ENCODE peak calls at places on chromosome 16, in ten cellular contexts. One of them, this sample, is unnamed.

GRCh38 chr16:57148481-57148880 is 37.4 kb downstream of the PSME3IP1 start:
- DNase-seq in cardiac muscle cell: no peak
- DNase-seq in heart left ventricle: no peak
- DNase-seq in IMR-90: no peak
- DNase-seq in HL-60: no peak
- DNase-seq in colonic mucosa: no peak
- DNase-seq in left lung: peak; percentile 10
- DNase-seq in AG04450: no peak
- DNase-seq in heart right ventricle: no peak
- DNase-seq in PC-3: no peak
- DNase-seq in this sample: no peak

GRCh38 chr16:69553332-69553731 is 12.4 kb upstream of the NFAT5 start:
- DNase-seq in left lung: no peak
- DNase-seq in heart left ventricle: no peak
- DNase-seq in PC-3: no peak
- DNase-seq in IMR-90: no peak
- DNase-seq in colonic mucosa: no peak
- DNase-seq in cardiac muscle cell: no peak
- DNase-seq in HL-60: peak; percentile 9
- DNase-seq in AG04450: no peak
- DNase-seq in heart right ventricle: no peak
- DNase-seq in this sample: no peak

GRCh38 chr16:67841198-67841815 is 813 bp upstream of the THAP11 start:
- DNase-seq in heart left ventricle: no peak
- DNase-seq in colonic mucosa: no peak
- DNase-seq in heart right ventricle: no peak
- DNase-seq in PC-3: no peak
- DNase-seq in cardiac muscle cell: no peak
- DNase-seq in HL-60: no peak
- DNase-seq in left lung: no peak
- DNase-seq in AG04450: no peak
- DNase-seq in IMR-90: no peak
- DNase-seq in this sample: no peak

GRCh38 chr16:83403751-83404150 is 404.0 kb upstream of the HSBP1 start:
- DNase-seq in HL-60: no peak
- DNase-seq in cardiac muscle cell: no peak
- DNase-seq in IMR-90: peak; percentile 85
- DNase-seq in heart left ventricle: no peak
- DNase-seq in AG04450: no peak
- DNase-seq in heart right ventricle: no peak
- DNase-seq in colonic mucosa: no peak
- DNase-seq in left lung: no peak
- DNase-seq in PC-3: no peak
- DNase-seq in this sample: no peak

GRCh38 chr16:70430667-70431536 is 8.0 kb downstream of the ST3GAL2 start:
- DNase-seq in HL-60: peak; percentile 87
- DNase-seq in heart right ventricle: no peak
- DNase-seq in AG04450: no peak
- DNase-seq in heart left ventricle: peak; percentile 41
- DNase-seq in colonic mucosa: no peak
- DNase-seq in cardiac muscle cell: no peak
- DNase-seq in PC-3: peak; percentile 12
- DNase-seq in IMR-90: peak; percentile 24
- DNase-seq in left lung: no peak
- DNase-seq in this sample: peak; percentile 60

GRCh38 chr16:69796285-69797118 is 34.4 kb downstream of the WWP2 start:
- DNase-seq in left lung: no peak
- DNase-seq in PC-3: peak; percentile 67
- DNase-seq in cardiac muscle cell: peak; percentile 78
- DNase-seq in IMR-90: peak; percentile 77
- DNase-seq in HL-60: peak; percentile 29
- DNase-seq in AG04450: peak; percentile 42
- DNase-seq in heart left ventricle: peak; percentile 32
- DNase-seq in colonic mucosa: peak; percentile 47
- DNase-seq in heart right ventricle: no peak
- DNase-seq in this sample: peak; percentile 42

GRCh38 chr16:81366316-81366932 is 51.7 kb downstream of the GAN start:
- DNase-seq in heart right ventricle: no peak
- DNase-seq in cardiac muscle cell: peak; percentile 57
- DNase-seq in colonic mucosa: no peak
- DNase-seq in HL-60: peak; percentile 5
- DNase-seq in AG04450: peak; percentile 13
- DNase-seq in IMR-90: peak; percentile 59
- DNase-seq in left lung: no peak
- DNase-seq in PC-3: peak; percentile 68
- DNase-seq in heart left ventricle: no peak
- DNase-seq in this sample: peak; percentile 48

GRCh38 chr16:67936124-67936875 is at the start of gene PSMB10:
- DNase-seq in AG04450: no peak
- DNase-seq in heart right ventricle: peak; percentile 52
- DNase-seq in HL-60: peak; percentile 67
- DNase-seq in IMR-90: peak; percentile 72
- DNase-seq in left lung: peak; percentile 84
- DNase-seq in cardiac muscle cell: peak; percentile 55
- DNase-seq in heart left ventricle: peak; percentile 71
- DNase-seq in colonic mucosa: peak; percentile 83
- DNase-seq in PC-3: no peak
- DNase-seq in this sample: no peak

GRCh38 chr16:85971877-85972638 is 73.1 kb downstream of the IRF8 start:
- DNase-seq in colonic mucosa: no peak
- DNase-seq in left lung: no peak
- DNase-seq in heart left ventricle: no peak
- DNase-seq in AG04450: no peak
- DNase-seq in cardiac muscle cell: no peak
- DNase-seq in heart right ventricle: no peak
- DNase-seq in HL-60: no peak
- DNase-seq in IMR-90: peak; percentile 2
- DNase-seq in PC-3: no peak
- DNase-seq in this sample: no peak

GRCh38 chr16:69836252-69836651 is 74.1 kb downstream of the WWP2 start:
- DNase-seq in cardiac muscle cell: no peak
- DNase-seq in heart left ventricle: no peak
- DNase-seq in colonic mucosa: no peak
- DNase-seq in PC-3: no peak
- DNase-seq in HL-60: no peak
- DNase-seq in heart right ventricle: no peak
- DNase-seq in AG04450: no peak
- DNase-seq in IMR-90: no peak
- DNase-seq in left lung: no peak
- DNase-seq in this sample: no peak

GRCh38 chr16:28951410-28951943 is 740 bp downstream of the NFATC2IP start:
- DNase-seq in colonic mucosa: peak; percentile 57
- DNase-seq in cardiac muscle cell: no peak
- DNase-seq in AG04450: no peak
- DNase-seq in PC-3: no peak
- DNase-seq in HL-60: no peak
- DNase-seq in left lung: peak; percentile 41
- DNase-seq in heart left ventricle: peak; percentile 53
- DNase-seq in IMR-90: no peak
- DNase-seq in heart right ventricle: peak; percentile 56
- DNase-seq in this sample: no peak

DNA sequence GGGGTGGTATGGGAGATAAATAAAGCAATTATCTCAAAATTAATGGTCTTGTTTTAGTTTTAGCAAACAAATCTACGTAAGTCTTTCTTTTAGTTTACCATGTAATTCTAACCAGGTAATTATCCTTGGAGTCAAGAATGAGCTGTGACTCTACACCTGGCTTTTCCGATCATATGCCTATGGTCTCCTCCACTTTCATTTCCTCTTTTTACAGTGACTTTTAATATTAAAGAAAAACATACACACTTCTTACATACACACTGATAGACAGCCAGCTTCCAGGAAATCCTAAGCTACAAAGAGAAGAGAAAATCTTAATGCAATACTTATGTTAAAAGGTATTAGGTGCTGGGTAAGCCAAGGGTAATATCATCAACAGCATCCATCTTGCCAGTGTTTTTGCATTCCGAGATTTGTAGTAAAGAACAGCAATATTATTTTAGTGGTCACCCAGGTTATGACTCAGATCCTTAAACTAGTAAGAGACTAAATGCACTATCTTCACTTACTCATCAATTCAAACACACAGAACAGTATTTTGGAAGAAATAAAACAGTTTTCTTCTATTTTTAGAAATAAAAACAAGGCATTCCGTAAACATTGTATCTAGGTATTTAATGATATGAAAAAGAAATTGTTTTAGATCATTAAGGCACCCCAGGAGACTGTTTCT is 4.4 kb upstream of the IRX5 start:
- DNase-seq in heart left ventricle: no peak
- DNase-seq in IMR-90: peak; percentile 33
- DNase-seq in heart right ventricle: no peak
- DNase-seq in colonic mucosa: no peak
- DNase-seq in left lung: no peak
- DNase-seq in cardiac muscle cell: no peak
- DNase-seq in AG04450: no peak
- DNase-seq in PC-3: no peak
- DNase-seq in HL-60: no peak
- DNase-seq in this sample: no peak
- H3K27me3 ChIP-seq in heart left ventricle: peaks cover 20% of the 10 kb centered on the region
- H3K27me3 ChIP-seq in IMR-90: peaks cover 12% of the 10 kb centered on the region
- H3K27me3 ChIP-seq in heart right ventricle: peaks cover 39% of the 10 kb centered on the region
- H3K27me3 ChIP-seq in colonic mucosa: peaks cover 44% of the 10 kb centered on the region
- H3K27me3 ChIP-seq in left lung: peaks cover 91% of the 10 kb centered on the region
- H3K27me3 ChIP-seq in cardiac muscle cell: no peaks in the 10 kb centered on the region
- H3K27me3 ChIP-seq in AG04450: peaks cover 34% of the 10 kb centered on the region
- H3K27me3 ChIP-seq in PC-3: peaks cover 49% of the 10 kb centered on the region
- H3K27me3 ChIP-seq in HL-60: no peaks in the 10 kb centered on the region
- H3K27me3 ChIP-seq in this sample: peaks cover 29% of the 10 kb centered on the region

DNA sequence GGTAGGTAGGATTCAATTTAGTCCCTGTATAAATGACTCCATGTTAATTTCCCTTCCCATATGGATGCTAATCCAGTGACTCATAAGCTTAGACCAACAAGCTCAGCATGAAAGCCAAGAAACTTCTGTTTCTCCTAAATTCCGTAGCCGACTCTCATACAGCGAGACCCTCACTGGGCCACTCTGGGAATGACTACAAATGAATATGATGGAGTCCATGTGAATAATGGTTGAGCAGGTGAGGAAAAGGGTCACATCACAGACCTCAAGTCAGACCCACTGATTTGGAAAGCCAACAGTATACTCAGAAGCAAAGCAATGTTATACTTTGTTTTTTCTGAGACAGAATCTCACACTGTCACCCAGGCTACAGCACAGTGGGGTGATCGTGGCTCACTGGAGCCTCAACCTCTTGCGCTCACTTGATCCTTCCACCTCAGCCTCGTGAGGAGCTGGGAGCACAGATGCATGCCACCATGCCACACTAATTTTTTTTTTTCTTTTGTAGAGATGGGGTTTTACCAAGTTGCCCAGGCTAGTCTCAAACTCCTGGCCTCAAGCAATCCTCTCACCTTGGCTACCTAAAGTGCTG is 14.6 kb downstream of the RSL1D1 start:
- DNase-seq in PC-3: peak; percentile 32
- DNase-seq in cardiac muscle cell: no peak
- DNase-seq in heart left ventricle: no peak
- DNase-seq in left lung: no peak
- DNase-seq in colonic mucosa: no peak
- DNase-seq in heart right ventricle: no peak
- DNase-seq in AG04450: no peak
- DNase-seq in HL-60: no peak
- DNase-seq in IMR-90: peak; percentile 87
- DNase-seq in this sample: no peak
- H3K27ac ChIP-seq in PC-3: no peak overlapping the region
- H3K27ac ChIP-seq in cardiac muscle cell: peak overlapping the region; percentile 91
- H3K27ac ChIP-seq in heart left ventricle: no peak overlapping the region
- H3K27ac ChIP-seq in left lung: no peak overlapping the region
- H3K27ac ChIP-seq in colonic mucosa: no peak overlapping the region
- H3K27ac ChIP-seq in heart right ventricle: no peak overlapping the region
- H3K27ac ChIP-seq in AG04450: peak overlapping the region; percentile 54
- H3K27ac ChIP-seq in HL-60: no peak overlapping the region
- H3K27ac ChIP-seq in IMR-90: peak overlapping the region; percentile 25
- H3K27ac ChIP-seq in this sample: no peak overlapping the region

DNA sequence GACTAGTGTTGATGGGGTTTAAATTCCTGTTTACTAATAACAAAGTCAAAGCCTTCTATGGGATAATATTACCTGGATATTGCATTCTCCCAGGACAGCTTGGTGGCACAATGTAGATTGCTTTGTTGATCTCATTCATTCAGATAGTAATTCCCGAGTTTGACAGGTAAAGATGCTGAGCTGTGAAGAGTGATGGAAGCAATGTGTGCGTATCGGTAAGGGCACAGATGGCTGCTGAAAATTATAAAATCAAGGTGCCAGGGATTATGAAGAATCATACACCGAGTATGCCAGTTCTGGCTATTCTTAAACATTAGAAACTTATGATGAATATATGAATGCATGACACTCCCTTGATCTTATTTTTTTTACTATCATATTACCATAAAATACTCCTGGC is 100.6 kb upstream of the CNTNAP4 start:
- DNase-seq in AG04450: no peak
- DNase-seq in IMR-90: no peak
- DNase-seq in colonic mucosa: no peak
- DNase-seq in heart right ventricle: no peak
- DNase-seq in HL-60: no peak
- DNase-seq in PC-3: no peak
- DNase-seq in cardiac muscle cell: no peak
- DNase-seq in heart left ventricle: no peak
- DNase-seq in left lung: no peak
- DNase-seq in this sample: no peak
- H3K4me3 ChIP-seq in AG04450: no peak overlapping the region
- H3K4me3 ChIP-seq in IMR-90: no peak overlapping the region
- H3K4me3 ChIP-seq in colonic mucosa: no peak overlapping the region
- H3K4me3 ChIP-seq in heart right ventricle: no peak overlapping the region
- H3K4me3 ChIP-seq in HL-60: no peak overlapping the region
- H3K4me3 ChIP-seq in PC-3: no peak overlapping the region
- H3K4me3 ChIP-seq in cardiac muscle cell: no peak overlapping the region
- H3K4me3 ChIP-seq in heart left ventricle: no peak overlapping the region
- H3K4me3 ChIP-seq in left lung: no peak overlapping the region
- H3K4me3 ChIP-seq in this sample: no peak overlapping the region

GRCh38 chr16:49274936-49275730 is 6.5 kb downstream of the CBLN1 start:
- DNase-seq in cardiac muscle cell: no peak
- DNase-seq in heart right ventricle: no peak
- DNase-seq in left lung: peak; percentile 67
- DNase-seq in AG04450: no peak
- DNase-seq in heart left ventricle: no peak
- DNase-seq in colonic mucosa: no peak
- DNase-seq in IMR-90: no peak
- DNase-seq in PC-3: no peak
- DNase-seq in HL-60: no peak
- DNase-seq in this sample: no peak

GRCh38 chr16:49269231-49269630 is 12.4 kb downstream of the CBLN1 start:
- DNase-seq in left lung: no peak
- DNase-seq in colonic mucosa: no peak
- DNase-seq in cardiac muscle cell: no peak
- DNase-seq in HL-60: no peak
- DNase-seq in PC-3: no peak
- DNase-seq in heart right ventricle: no peak
- DNase-seq in IMR-90: no peak
- DNase-seq in AG04450: no peak
- DNase-seq in heart left ventricle: no peak
- DNase-seq in this sample: no peak

GRCh38 chr16:49268667-49269066 is 13.0 kb downstream of the CBLN1 start:
- DNase-seq in left lung: no peak
- DNase-seq in HL-60: no peak
- DNase-seq in cardiac muscle cell: no peak
- DNase-seq in AG04450: no peak
- DNase-seq in colonic mucosa: no peak
- DNase-seq in PC-3: no peak
- DNase-seq in heart left ventricle: no peak
- DNase-seq in IMR-90: no peak
- DNase-seq in heart right ventricle: no peak
- DNase-seq in this sample: no peak

GRCh38 chr16:49273771-49274170 is 7.9 kb downstream of the CBLN1 start:
- DNase-seq in colonic mucosa: no peak
- DNase-seq in heart left ventricle: no peak
- DNase-seq in left lung: no peak
- DNase-seq in IMR-90: no peak
- DNase-seq in heart right ventricle: no peak
- DNase-seq in cardiac muscle cell: no peak
- DNase-seq in HL-60: no peak
- DNase-seq in AG04450: no peak
- DNase-seq in PC-3: no peak
- DNase-seq in this sample: no peak

GRCh38 chr16:49271363-49271762 is 10.3 kb downstream of the CBLN1 start:
- DNase-seq in left lung: no peak
- DNase-seq in IMR-90: no peak
- DNase-seq in AG04450: no peak
- DNase-seq in colonic mucosa: no peak
- DNase-seq in heart right ventricle: no peak
- DNase-seq in PC-3: no peak
- DNase-seq in heart left ventricle: no peak
- DNase-seq in HL-60: no peak
- DNase-seq in cardiac muscle cell: no peak
- DNase-seq in this sample: no peak
- H3K27me3 ChIP-seq in left lung: peaks cover 64% of the 10 kb centered on the region
- H3K27me3 ChIP-seq in IMR-90: peaks cover 8% of the 10 kb centered on the region
- H3K27me3 ChIP-seq in AG04450: peaks cover 11% of the 10 kb centered on the region
- H3K27me3 ChIP-seq in colonic mucosa: peaks cover 21% of the 10 kb centered on the region
- H3K27me3 ChIP-seq in heart right ventricle: peaks cover 80% of the 10 kb centered on the region
- H3K27me3 ChIP-seq in PC-3: peaks cover 22% of the 10 kb centered on the region
- H3K27me3 ChIP-seq in heart left ventricle: peaks cover 66% of the 10 kb centered on the region
- H3K27me3 ChIP-seq in HL-60: peaks cover 12% of the 10 kb centered on the region
- H3K27me3 ChIP-seq in cardiac muscle cell: peaks cover 82% of the 10 kb centered on the region
- H3K27me3 ChIP-seq in this sample: peaks cover 7% of the 10 kb centered on the region